ENCODE peak calls at places on chromosomes 6 and 20, in five cellular contexts. F is stomach, L is GM12865, H is IMR-90, U is neural progenitor cell. Z is an unnamed sample.
A peak's percentile ranks its signal among the peaks of the same experiment; 100 is the strongest.

GRCh38 chr6:25889877-25890853 is 16.1 kb upstream of the SLC17A3 start:
- DNase-seq in H (peak; percentile 17), L (peak; percentile 14), F (no peak), U (peak; percentile 66), Z (peak; percentile 40)

GRCh38 chr6:17589402-17590116 is 10.5 kb upstream of the FAM8A1 start:
- DNase-seq in F (no peak), U (peak; percentile 11), L (peak; percentile 24), H (peak; percentile 95), Z (no peak)

GRCh38 chr6:16505711-16506362 is 255.4 kb downstream of the ATXN1 start:
- DNase-seq in F (no peak), H (peak; percentile 78), U (no peak), L (no peak), Z (no peak)

GRCh38 chr6:110399219-110400071 is 15.9 kb downstream of the DDO start:
- DNase-seq in H (no peak), U (no peak), L (no peak), F (no peak), Z (no peak)

GRCh38 chr6:98894810-98895209 is 52.9 kb downstream of the FBXL4 start:
- DNase-seq in L (no peak), U (no peak), F (no peak), H (peak; percentile 4), Z (no peak)

GRCh38 chr6:109454483-109455160 is 950 bp downstream of the MICAL1 start:
- DNase-seq in F (peak; percentile 58), H (peak; percentile 28), U (no peak), L (peak; percentile 86), Z (no peak)

GRCh38 chr20:23362392-23363256 is 642 bp downstream of the GZF1 start:
- DNase-seq in L (peak; percentile 57), F (peak; percentile 44), H (peak; percentile 28), U (peak; percentile 73), Z (no peak)

GRCh38 chr6:63543001-63543400 is 29.3 kb upstream of the LOC128125822 start:
- DNase-seq in L (no peak), U (no peak), H (no peak), F (no peak), Z (no peak)

GRCh38 chr20:35207950-35208611 is 18.4 kb upstream of the MMP24 start:
- DNase-seq in L (peak; percentile 81), U (peak; percentile 85), H (peak; percentile 78), F (peak; percentile 82), Z (peak; percentile 73)

GRCh38 chr6:41181566-41181965 is 18.6 kb upstream of the TREM2 start:
- DNase-seq in L (no peak), U (no peak), H (no peak), F (no peak), Z (no peak)

GRCh38 chr20:47263502-47264084 is 92.9 kb downstream of the ZMYND8 start:
- DNase-seq in H (no peak), F (no peak), L (peak; percentile 56), U (no peak), Z (no peak)

GRCh38 chr6:169839493-169839892 is 88.1 kb downstream of the ERMARD start:
- DNase-seq in F (peak; percentile 15), U (no peak), H (no peak), L (no peak), Z (no peak)

GRCh38 chr6:52049252-52050050 is 38.0 kb downstream of the PKHD1 start:
- DNase-seq in L (peak; percentile 55), H (peak; percentile 37), U (peak; percentile 70), F (no peak), Z (no peak)

GRCh38 chr6:74597840-74598239 is 608.0 kb downstream of the COL12A1 start:
- DNase-seq in L (no peak), H (no peak), F (no peak), U (no peak), Z (no peak)

GRCh38 chr6:26411751-26412150 is 9.7 kb downstream of the BTN3A1 start:
- DNase-seq in F (no peak), L (no peak), H (peak; percentile 36), U (no peak), Z (no peak)

GRCh38 chr6:142008776-142009175 is 123.9 kb upstream of the GJE1 start:
- DNase-seq in U (no peak), L (no peak), F (no peak), H (no peak), Z (no peak)

GRCh38 chr6:109073344-109074235 is 21.1 kb downstream of the SESN1 start:
- DNase-seq in H (peak; percentile 76), U (peak; percentile 83), F (no peak), L (peak; percentile 64), Z (no peak)

GRCh38 chr20:64030371-64031134 is 5.4 kb upstream of the C20orf204 start:
- DNase-seq in U (no peak), L (no peak), H (no peak), F (no peak), Z (no peak)

GRCh38 chr6:52953911-52954839 is 40.9 kb downstream of the GSTA4 start:
- DNase-seq in L (peak; percentile 8), F (no peak), H (no peak), U (no peak), Z (no peak)

GRCh38 chr20:49501917-49502316 is 19.4 kb upstream of the KCNB1 start:
- DNase-seq in H (peak; percentile 26), L (peak; percentile 24), F (no peak), U (peak; percentile 21), Z (no peak)

GRCh38 chr6:17469006-17469972 is 75.9 kb downstream of the CAP2 start:
- DNase-seq in H (no peak), F (no peak), U (no peak), L (no peak), Z (no peak)

GRCh38 chr20:47146703-47147102 is 209.8 kb downstream of the ZMYND8 start:
- DNase-seq in F (no peak), U (peak; percentile 26), L (no peak), H (peak; percentile 73), Z (no peak)

GRCh38 chr6:147642458-147642857 is 134.0 kb downstream of the SAMD5 start:
- DNase-seq in F (no peak), U (no peak), L (no peak), H (peak; percentile 85), Z (no peak)

GRCh38 chr6:116111552-116112528 is 11.2 kb downstream of the NT5DC1 start:
- DNase-seq in H (peak; percentile 44), U (peak; percentile 66), L (peak; percentile 64), F (peak; percentile 37), Z (no peak)

GRCh38 chr20:62792182-62792939 is 3.9 kb upstream of the MRGBP start:
- DNase-seq in H (peak; percentile 77), L (no peak), U (no peak), F (no peak), Z (no peak)

GRCh38 chr20:62793757-62794006 is 2.6 kb upstream of the MRGBP start:
- DNase-seq in L (no peak), U (no peak), F (no peak), H (no peak), Z (no peak)

GRCh38 chr20:62792940-62793756 is 3.1 kb upstream of the MRGBP start:
- DNase-seq in U (no peak), L (no peak), H (no peak), F (no peak), Z (no peak)

GRCh38 chr20:62790075-62790474 is 6.2 kb upstream of the MRGBP start:
- DNase-seq in L (no peak), U (no peak), F (no peak), H (no peak), Z (no peak)

GRCh38 chr20:62791301-62792181 is 4.7 kb upstream of the MRGBP start:
- DNase-seq in H (peak; percentile 91), L (peak; percentile 83), F (peak; percentile 82), U (peak; percentile 95), Z (peak; percentile 92)
- TF ChIP-seq CTCF in H (peak; percentile 99), L (peak; percentile 90), F (peak; percentile 81), U (peak; percentile 99), Z (peak; percentile 97)

GRCh38 chr6:125732398-125732797 is 17.0 kb upstream of the HEY2 start:
- DNase-seq in L (no peak), H (no peak), U (no peak), F (no peak), Z (no peak)
- TF ChIP-seq CTCF in L (no peak), H (no peak), U (no peak), F (no peak), Z (no peak)

GRCh38 chr6:3776881-3777507 is 25.5 kb upstream of the PXDC1 start:
- DNase-seq in U (peak; percentile 41), L (no peak), H (no peak), F (no peak), Z (no peak)
- TF ChIP-seq CTCF in U (peak; percentile 10), L (peak; percentile 3), H (no peak), F (no peak), Z (no peak)

DNA sequence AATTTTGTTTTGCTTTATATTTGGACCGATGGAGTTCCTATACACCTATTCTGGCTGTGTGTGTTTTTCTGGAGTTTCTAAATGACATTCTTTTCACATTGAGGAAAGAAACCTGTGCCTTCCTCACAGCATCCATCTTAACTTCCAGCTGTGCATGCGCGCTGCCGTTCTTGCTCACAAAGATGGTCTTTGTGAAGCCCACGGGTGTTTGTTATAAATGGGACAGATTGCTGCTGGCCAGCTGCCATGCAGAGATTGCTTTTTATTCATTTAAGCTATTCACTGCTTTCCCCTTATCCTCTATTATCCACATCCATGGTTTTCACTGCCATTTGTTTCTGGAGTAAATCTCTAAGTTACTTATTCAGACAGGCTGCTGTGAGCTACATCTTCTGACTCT is 54.2 kb downstream of the SYNDIG1 start:
- DNase-seq in H (no peak), L (no peak), F (no peak), U (peak; percentile 9), Z (no peak)
- TF ChIP-seq CTCF in H (no peak), L (no peak), F (no peak), U (no peak), Z (no peak)

DNA sequence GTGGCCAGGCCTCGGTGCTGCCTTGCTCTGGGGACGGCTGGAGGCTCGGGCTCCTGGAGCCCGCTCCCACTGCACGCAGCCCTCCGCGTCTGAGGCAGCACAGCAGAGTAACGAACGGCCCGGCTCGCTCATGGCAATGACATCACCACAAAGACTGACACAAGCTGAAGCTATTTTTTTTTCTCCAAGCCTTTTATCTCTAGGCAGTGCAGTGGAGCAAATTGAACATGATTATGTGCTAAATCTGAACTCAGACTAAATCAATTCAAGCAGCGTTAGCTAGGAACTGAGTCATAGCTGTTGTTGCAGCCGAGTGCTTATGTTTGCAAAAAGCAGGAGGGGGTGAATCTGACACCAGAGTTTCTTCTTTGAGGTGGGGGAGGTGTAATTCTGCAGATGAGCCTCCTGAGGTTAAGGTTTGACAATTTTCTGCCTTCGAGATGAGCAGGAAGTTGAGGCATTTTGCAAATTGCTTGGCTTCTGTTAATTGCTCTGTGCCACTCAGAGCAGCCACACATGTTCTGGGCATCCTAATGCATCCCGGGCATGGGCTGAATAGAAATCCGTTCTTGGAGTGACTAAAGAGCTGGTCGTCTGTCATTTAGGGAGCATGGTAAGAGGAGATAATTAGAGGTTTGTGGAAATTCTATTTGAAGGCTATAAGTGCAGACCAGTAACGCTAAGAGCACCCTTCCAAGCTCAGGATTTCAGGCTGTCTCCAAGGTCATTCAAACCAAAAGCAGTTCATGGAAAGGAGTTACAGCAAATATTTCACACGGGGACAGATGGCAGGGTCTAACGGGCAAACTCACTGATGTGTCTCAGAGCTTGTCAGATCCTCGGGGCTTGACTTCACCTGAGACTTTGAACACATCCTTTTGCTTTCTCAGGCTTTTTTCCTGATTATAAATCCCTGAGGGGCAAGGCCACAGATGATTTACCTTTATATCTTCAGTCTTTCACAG is 155.1 kb upstream of the ENPP5 start:
- DNase-seq in U (peak; percentile 1), H (peak; percentile 28), L (peak; percentile 23), F (no peak), Z (no peak)
- TF ChIP-seq CTCF in U (no peak), H (no peak), L (no peak), F (no peak), Z (no peak)

GRCh38 chr6:45721665-45722064 is 294.0 kb downstream of the CLIC5 start:
- DNase-seq in L (no peak), F (no peak), H (no peak), U (no peak), Z (no peak)
- TF ChIP-seq CTCF in L (no peak), F (no peak), H (no peak), U (peak; percentile 15), Z (no peak)

Z was measured in mesothelial cell of epicardium.